ENCODE peak calls at places on chromosomes 5 and 9, in five cellular contexts. R, L, N, X and P are unnamed samples.

GRCh38 chr5:175539936-175540335 is 61.6 kb downstream of the SFXN1 start:
- DNase-seq in R (no peak), L (no peak), N (no peak), X (no peak), P (no peak)

GRCh38 chr9:111937781-111938426 is 41.3 kb downstream of the UGCG start:
- DNase-seq in R (no peak), L (peak), N (no peak), X (peak), P (peak)

GRCh38 chr5:159061186-159061796 is 38.4 kb downstream of the EBF1 start:
- DNase-seq in R (no peak), L (no peak), N (peak), X (peak), P (no peak)

GRCh38 chr5:133259199-133259997 is 207.6 kb downstream of the HSPA4 start:
- DNase-seq in R (no peak), L (no peak), N (no peak), X (no peak), P (no peak)

GRCh38 chr9:11973011-11973410 is 720.2 kb upstream of the TYRP1 start:
- DNase-seq in R (no peak), L (no peak), N (no peak), X (no peak), P (no peak)

GRCh38 chr5:55037046-55037771 is 13.2 kb downstream of the GZMK start:
- DNase-seq in R (peak), L (no peak), N (no peak), X (peak), P (no peak)

GRCh38 chr5:36839479-36839878 is 37.1 kb upstream of the NIPBL start:
- DNase-seq in R (no peak), L (no peak), N (no peak), X (no peak), P (no peak)

GRCh38 chr9:37999501-38000189 is 69.4 kb downstream of the SHB start:
- DNase-seq in R (no peak), L (no peak), N (no peak), X (no peak), P (peak)

GRCh38 chr5:82534891-82535395 is 256.8 kb upstream of the RPS23 start:
- DNase-seq in R (no peak), L (no peak), N (no peak), X (no peak), P (no peak)

GRCh38 chr5:10534491-10535236 is 29.2 kb upstream of the ANKRD33B start:
- DNase-seq in R (no peak), L (no peak), N (no peak), X (no peak), P (no peak)

GRCh38 chr5:4294878-4295277 is 699.2 kb downstream of the IRX1 start:
- DNase-seq in R (no peak), L (no peak), N (no peak), X (no peak), P (no peak)

DNA sequence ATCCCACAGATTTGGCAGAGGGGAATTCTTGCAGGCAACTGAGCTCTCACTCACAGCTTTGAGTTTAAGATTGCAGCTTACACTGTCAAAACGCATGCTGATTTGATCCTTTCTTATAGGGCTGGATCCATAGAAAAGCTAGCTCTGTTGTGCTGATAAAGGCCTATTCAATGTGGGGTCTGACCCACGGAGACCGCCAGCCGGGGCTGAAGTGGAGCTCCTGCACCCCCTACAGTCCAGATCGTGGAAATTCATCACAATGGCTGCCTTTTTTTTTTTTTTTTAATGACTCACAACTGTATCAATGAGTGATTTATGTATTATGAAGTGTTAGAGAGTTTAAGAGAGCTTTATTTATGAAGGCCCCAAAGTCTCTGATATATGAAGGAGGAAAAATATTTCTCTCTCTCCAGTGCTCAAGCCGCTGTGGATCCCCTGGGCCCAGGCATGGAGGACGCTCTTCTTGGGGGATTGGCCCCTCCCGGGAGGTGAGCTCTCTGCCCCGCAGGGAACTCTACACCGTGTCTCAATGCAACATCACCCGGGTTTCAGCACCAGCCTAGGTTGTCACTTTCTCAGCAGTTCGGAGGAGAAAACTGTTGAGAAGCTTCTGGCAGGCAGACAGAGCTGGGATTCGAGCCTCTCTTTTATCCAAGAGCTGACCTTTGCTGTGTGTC is 700.2 kb downstream of the IRX1 start:
- DNase-seq in R (no peak), L (no peak), N (peak), X (no peak), P (peak)
- TF ChIP-seq CTCF in R (no peak), L (no peak), N (peak), X (no peak), P (peak)

GRCh38 chr9:133507246-133507965 is 17.4 kb downstream of the MYMK start:
- DNase-seq in R (no peak), L (no peak), N (no peak), X (no peak), P (no peak)

GRCh38 chr9:133510926-133511505 is 13.7 kb downstream of the MYMK start:
- DNase-seq in R (no peak), L (no peak), N (no peak), X (no peak), P (no peak)

GRCh38 chr9:133511607-133512006 is 13.2 kb downstream of the MYMK start:
- DNase-seq in R (no peak), L (no peak), N (no peak), X (no peak), P (no peak)

GRCh38 chr9:133508046-133508445 is 16.7 kb downstream of the MYMK start:
- DNase-seq in R (no peak), L (no peak), N (no peak), X (no peak), P (no peak)

GRCh38 chr9:133509179-133510083 is 15.3 kb downstream of the MYMK start:
- DNase-seq in R (no peak), L (no peak), N (no peak), X (no peak), P (no peak)
- TF ChIP-seq MYC in R (no peak), L (no peak), N (no peak), X (no peak), P (no peak)

GRCh38 chr5:113123563-113123962 is 147.0 kb downstream of the DCP2 start:
- DNase-seq in R (peak), L (no peak), N (no peak), X (peak), P (peak)
- TF ChIP-seq CTCF in R (peak), L (peak), N (peak), X (peak), P (peak)

DNA sequence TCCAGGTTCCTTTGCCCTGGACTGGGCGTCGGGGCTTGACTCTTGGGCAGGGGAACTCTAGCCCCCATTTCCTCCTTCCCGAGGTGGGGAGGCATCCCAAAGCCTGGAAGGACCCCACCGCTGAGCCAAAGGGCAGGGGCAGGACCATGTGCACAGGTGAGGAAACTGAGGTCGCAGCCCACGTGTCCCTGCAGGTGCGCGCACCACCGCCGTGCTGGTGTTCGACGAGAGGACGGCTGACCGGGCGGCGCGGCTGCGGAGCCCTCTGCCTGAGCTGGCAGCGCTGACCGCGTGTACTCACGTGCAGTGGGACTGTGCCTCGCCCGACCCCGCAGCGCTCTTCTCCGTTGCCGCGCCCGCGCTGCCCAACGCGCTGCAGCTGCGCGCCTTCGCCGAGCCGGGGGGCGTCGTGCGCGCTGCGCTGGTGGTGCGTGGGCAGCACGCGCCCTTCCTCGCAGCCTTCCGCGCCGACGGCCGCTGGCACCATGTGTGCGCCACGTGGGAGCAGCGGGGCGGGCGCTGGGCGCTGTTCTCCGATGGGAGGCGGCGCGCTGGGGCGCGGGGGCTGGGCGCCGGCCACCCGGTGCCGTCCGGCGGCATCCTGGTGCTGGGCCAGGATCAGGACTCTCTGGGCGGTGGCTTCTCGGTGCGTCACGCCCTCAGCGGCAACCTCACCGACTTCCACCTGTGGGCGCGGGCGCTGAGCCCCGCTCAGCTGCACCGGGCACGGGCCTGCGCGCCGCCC is 2.8 kb downstream of the ADGRD2 start:
- DNase-seq in R (no peak), L (no peak), N (no peak), X (no peak), P (no peak)
- TF ChIP-seq MYC in R (no peak), L (no peak), N (no peak), X (no peak), P (no peak)

DNA sequence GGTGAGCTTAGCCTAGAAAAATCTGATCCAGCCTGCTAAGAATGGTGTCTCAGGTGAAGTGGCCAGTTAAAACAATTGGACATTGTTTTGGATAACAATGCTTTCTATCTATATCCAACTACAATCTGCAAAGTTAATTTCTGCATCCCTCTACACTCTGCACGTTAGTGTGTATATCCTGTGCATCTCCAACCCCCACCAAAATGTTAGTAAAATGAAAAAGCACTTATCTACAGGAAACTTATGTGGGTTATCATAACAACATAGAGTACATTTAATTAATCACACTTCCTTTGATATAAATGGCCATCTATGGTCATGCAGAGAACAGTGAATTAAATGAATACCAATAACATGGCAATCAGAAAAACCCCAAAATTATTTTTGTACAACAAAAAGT is 158.7 kb downstream of the NFIB start:
- DNase-seq in R (no peak), L (no peak), N (no peak), X (peak), P (no peak)
- TF ChIP-seq CTCF in R (no peak), L (no peak), N (no peak), X (no peak), P (no peak)

GRCh38 chr9:127349483-127350127 is 47.4 kb upstream of the SLC2A8 start:
- DNase-seq in R (no peak), L (no peak), N (no peak), X (no peak), P (no peak)
- TF ChIP-seq MYC in R (no peak), L (no peak), N (no peak), X (no peak), P (no peak)

GRCh38 chr5:95261369-95262175 is 23.3 kb downstream of the MCTP1 start:
- DNase-seq in R (peak), L (no peak), N (no peak), X (peak), P (peak)
- TF ChIP-seq CTCF in R (peak), L (peak), N (peak), X (peak), P (peak)

DNA sequence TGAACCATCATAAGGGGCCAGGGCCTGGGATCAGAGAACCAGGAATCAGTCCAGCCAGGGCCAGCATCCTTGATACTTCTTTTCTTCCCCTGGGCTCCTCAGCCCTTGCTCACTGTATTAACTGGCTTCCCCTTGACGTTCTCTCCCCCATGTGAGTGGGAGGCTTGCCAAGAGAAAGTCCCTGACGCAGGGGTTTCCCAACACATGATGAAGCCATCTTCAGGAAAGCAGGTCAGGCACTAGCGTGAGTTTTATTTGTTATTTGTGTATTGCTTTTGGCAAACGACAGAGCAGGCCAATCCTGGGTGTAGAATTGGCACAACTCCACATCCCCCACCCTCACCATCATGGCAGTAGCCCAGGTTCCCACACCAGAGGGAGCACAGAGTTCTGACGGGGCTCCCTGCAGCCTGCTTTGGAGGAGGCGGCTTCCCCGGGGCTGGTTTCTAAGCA is 165.5 kb upstream of the NFIL3 start:
- DNase-seq in R (peak), L (peak), N (no peak), X (no peak), P (peak)
- TF ChIP-seq MYC in R (no peak), L (no peak), N (no peak), X (no peak), P (no peak)

DNA sequence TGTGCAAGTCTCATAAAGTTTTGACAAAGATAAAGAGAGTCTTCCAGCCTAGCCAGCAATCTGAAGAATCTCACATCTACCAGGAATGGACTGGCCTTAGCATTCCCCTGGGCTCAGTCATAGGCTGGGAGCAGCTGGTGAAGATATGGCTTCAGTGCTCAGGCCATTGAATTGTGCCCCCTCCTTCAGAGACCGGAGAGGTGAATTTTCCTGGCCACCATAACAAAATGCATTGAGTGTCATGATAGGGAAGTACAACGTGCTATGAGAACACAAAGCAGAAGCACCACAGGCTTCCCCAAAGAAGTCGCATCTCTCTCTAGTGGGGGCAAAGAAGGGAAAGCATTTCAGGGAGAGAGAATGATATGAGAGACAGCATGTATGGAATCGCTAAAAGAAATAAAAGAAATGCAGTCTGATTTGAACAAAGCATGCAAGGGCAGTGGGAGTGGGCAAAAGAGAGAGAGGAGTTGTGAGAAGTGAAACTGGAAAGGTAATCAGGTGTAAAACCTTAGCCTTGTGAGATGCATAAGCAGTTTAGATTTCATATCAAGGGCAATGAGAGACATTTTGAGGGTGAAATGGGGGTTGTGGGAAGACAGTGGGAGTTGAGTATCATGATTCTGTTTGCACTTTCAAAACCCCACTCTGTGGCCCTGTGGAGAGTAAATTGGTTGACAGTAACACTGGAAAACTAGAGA is 57.1 kb upstream of the NMUR2 start:
- DNase-seq in R (peak), L (no peak), N (no peak), X (no peak), P (no peak)
- TF ChIP-seq CTCF in R (peak), L (peak), N (no peak), X (peak), P (no peak)

DNA sequence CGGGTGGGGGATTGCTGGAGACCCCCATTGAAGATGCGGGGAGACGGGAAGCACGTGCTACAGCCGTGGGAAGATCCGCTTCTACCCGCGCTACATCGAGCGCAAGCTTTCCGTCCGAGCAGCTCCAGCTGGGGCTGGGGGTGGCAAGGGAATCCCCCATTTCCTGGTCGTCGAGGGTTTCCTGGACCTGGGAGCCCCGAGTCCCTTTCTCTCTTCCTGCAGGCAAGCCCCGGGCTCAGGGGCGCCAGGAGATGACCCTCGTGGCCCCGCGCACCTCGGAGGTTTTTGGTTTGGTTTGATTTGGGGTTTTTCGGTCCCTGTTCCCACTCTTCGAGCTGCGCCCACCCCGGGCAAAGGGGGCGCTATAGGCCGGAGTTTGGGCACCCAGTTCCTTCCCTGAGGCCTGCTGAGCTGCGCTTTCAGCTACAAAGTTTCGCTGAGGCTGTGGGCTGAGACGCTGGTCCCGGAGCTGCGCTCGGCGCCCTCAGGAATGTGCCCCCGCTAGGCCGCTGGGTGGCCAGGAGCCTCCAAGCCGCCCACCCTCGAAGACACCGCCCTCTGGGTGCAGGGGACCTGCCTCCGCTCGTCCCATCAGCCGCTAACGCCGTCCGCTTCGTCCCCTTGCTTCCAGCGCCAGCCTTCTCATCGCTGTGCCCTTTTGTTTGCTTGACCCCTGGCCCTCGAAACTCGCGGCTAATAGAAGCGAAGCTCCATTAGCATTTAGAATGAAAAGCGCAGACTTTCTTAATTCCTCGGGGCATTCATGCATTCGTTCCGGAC is 2.9 kb downstream of the NR4A3 start:
- DNase-seq in R (no peak), L (no peak), N (peak), X (peak), P (peak)
- TF ChIP-seq MYC in R (no peak), L (no peak), N (no peak), X (no peak), P (no peak)